ENCODE peak calls at places on chromosomes 13 and 19, in six cellular contexts. G is GM23248, Z is PC-3, K is hepatocyte, I is SK-N-SH, N is PC-9. J is an unnamed sample. For H3K9me2, the result is how much of the 10 kb centered on the place peaks cover.

GRCh38 chr19:54162241-54162805 is 2.8 kb upstream of the LENG1 start:
- DNase-seq in N (peak), G (peak), K (peak), Z (peak), I (peak), J (peak)

GRCh38 chr13:101773062-101773461 is 320.6 kb downstream of the ITGBL1 start:
- DNase-seq in I (peak), K (no peak), G (peak), N (no peak), Z (no peak), J (no peak)

GRCh38 chr19:35345671-35346111 is 2.0 kb upstream of the FFAR1 start:
- DNase-seq in Z (no peak), G (no peak), K (no peak), N (no peak), I (no peak), J (no peak)

GRCh38 chr13:49495783-49496762 is at the start of gene PHF11:
- DNase-seq in N (peak), I (peak), K (peak), Z (peak), G (peak), J (peak)

GRCh38 chr19:21474671-21475181 is 30.7 kb upstream of the ZNF429 start:
- DNase-seq in K (peak), G (peak), N (peak), I (peak), Z (no peak), J (peak)

GRCh38 chr19:52189745-52190678 is at the start of gene PPP2R1A:
- DNase-seq in Z (peak), K (peak), G (peak), N (peak), I (peak), J (peak)

GRCh38 chr19:33468361-33469170 is 53.0 kb downstream of the PEPD start:
- DNase-seq in I (no peak), G (no peak), Z (no peak), N (no peak), K (no peak), J (no peak)

GRCh38 chr13:47408546-47409319 is 511.9 kb upstream of the HTR2A start:
- DNase-seq in I (no peak), N (no peak), Z (peak), K (no peak), G (no peak), J (no peak)

GRCh38 chr13:88005188-88005587 is 334.0 kb downstream of the SLITRK5 start:
- DNase-seq in Z (peak), G (peak), N (no peak), K (no peak), I (no peak), J (no peak)

GRCh38 chr19:49716154-49716553 is 25.2 kb downstream of the CPT1C start:
- DNase-seq in I (no peak), Z (no peak), K (no peak), N (no peak), G (no peak), J (no peak)

GRCh38 chr13:111853766-111854165 is 213.2 kb upstream of the SOX1 start:
- DNase-seq in N (no peak), K (no peak), Z (no peak), G (no peak), I (no peak), J (no peak)

GRCh38 chr13:110311721-110312668 is 4.9 kb downstream of the COL4A2 start:
- DNase-seq in Z (no peak), I (no peak), G (no peak), N (no peak), K (no peak), J (no peak)

GRCh38 chr19:43433689-43434088 is 19.0 kb downstream of the TEX101 start:
- DNase-seq in G (no peak), I (no peak), K (no peak), Z (no peak), N (no peak), J (no peak)

GRCh38 chr19:1590641-1591397 is 1.8 kb downstream of the MBD3 start:
- DNase-seq in N (no peak), K (peak), Z (no peak), I (peak), G (peak), J (peak)

GRCh38 chr19:47679251-47679900 is 33.8 kb upstream of the EHD2 start:
- DNase-seq in I (no peak), N (no peak), Z (no peak), G (no peak), K (no peak), J (no peak)

GRCh38 chr19:27705896-27706295 is 1507.1 kb downstream of the UQCRFS1 start:
- DNase-seq in N (no peak), G (no peak), I (no peak), K (no peak), Z (no peak), J (no peak)

GRCh38 chr13:74158028-74158427 is 23.8 kb upstream of the KLF12 start:
- DNase-seq in I (no peak), K (peak), Z (no peak), N (no peak), G (no peak), J (no peak)

DNA sequence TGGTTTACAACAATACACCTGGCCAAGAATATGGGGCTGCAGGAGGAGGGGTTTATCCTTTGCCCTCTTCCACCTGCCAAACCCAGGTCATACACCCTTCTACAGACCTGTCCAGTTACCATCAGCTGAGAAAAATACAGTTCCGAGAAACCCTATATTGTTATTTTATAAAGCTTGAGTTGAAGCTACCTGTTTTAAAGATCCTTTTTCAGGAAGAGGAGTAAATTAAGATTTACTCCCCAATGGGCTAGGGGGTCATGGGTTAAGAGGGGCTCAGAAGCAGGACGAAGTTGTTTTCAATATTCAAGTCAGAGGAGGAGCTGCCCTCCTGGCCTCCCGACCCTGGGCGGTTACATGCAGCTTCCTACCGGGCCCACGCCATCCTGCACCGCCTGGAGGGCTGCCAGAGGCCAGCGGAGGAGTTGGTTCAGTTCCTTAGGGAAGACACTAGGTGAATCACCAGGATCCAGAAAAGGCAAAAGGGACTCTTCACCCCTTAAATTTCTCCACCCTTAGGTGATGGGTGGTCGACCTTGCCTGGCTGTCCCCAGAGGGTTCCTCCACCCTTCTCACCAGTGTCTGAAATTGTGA is 1.3 kb downstream of the GJB2 start:
- DNase-seq in K (no peak), I (no peak), G (no peak), Z (peak), N (peak), J (peak)
- H3K27ac ChIP-seq in K (no peak), I (no peak), G (no peak), Z (peak), N (no peak), J (no peak)

GRCh38 chr19:40689339-40690049 is 957 bp downstream of the NUMBL start:
- DNase-seq in I (peak), K (no peak), Z (peak), G (peak), N (peak), J (peak)
- H3K9me2 ChIP-seq in I (under half), K (under half), Z (under half), G (under half), N (under half), J (under half)

GRCh38 chr19:56109216-56109615 is 11.9 kb downstream of the ZNF787 start:
- DNase-seq in I (no peak), Z (no peak), G (peak), N (no peak), K (no peak), J (no peak)

GRCh38 chr19:56110515-56111448 is 10.3 kb downstream of the ZNF787 start:
- DNase-seq in N (peak), K (peak), G (no peak), Z (no peak), I (peak), J (no peak)

GRCh38 chr19:56106993-56107392 is 14.1 kb downstream of the ZNF787 start:
- DNase-seq in Z (no peak), G (no peak), I (no peak), K (no peak), N (no peak), J (no peak)

GRCh38 chr19:56107626-56108351 is 13.3 kb downstream of the ZNF787 start:
- DNase-seq in N (no peak), Z (no peak), I (no peak), K (no peak), G (no peak), J (peak)

DNA sequence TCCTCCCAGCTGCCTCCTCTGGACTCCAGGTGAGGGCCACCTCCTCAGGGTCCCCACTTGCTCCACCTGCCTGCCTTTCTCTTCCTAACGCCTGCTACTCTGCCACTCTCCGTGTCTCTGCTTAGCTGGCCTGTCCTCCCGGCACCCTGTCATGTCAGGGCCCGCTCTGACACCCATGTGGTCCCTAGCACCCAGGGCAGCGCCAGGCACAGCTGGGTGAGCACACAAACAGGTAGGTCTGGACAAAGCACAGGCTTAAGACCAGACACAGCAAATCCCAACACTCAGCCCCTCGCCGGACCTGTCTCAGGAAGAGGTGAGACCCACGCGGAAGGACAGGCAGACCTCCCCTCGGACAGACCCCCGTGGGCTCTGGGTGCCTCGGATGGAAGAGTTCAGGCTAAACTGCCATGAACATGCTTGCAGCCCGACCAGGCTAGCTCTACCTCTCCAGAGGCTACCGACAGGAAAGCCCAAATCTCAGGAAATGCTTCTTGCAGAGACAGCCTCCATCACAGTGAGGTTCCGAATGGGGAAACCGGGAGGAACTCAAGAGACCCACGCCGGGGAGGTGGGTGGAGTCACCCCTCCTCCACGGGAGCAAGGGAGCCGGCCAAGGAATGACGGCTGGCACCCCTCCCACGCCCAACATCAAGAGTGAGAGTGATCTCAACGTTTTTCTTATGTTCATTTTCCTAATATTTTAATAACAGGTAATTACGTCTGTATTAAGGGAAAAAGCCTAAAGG is 12.5 kb downstream of the ZNF787 start:
- DNase-seq in K (peak), Z (no peak), I (no peak), N (no peak), G (peak), J (no peak)
- H3K27ac ChIP-seq in K (peak), Z (no peak), I (no peak), N (no peak), G (peak), J (peak)

GRCh38 chr19:3678188-3678587 is 22.1 kb downstream of the PIP5K1C start:
- DNase-seq in G (no peak), I (no peak), N (no peak), K (no peak), Z (no peak), J (no peak)
- H3K9me2 ChIP-seq in G (under half), I (under half), N (under half), K (under half), Z (under half), J (under half)

GRCh38 chr19:38803543-38803942 is 9.2 kb downstream of the LGALS4 start:
- DNase-seq in K (no peak), G (no peak), I (no peak), Z (no peak), N (no peak), J (no peak)
- H3K27ac ChIP-seq in K (no peak), G (no peak), I (no peak), Z (no peak), N (no peak), J (no peak)

GRCh38 chr13:45928196-45928595 is 76.6 kb upstream of the SIAH3 start:
- DNase-seq in N (no peak), K (no peak), Z (no peak), I (no peak), G (no peak), J (no peak)

GRCh38 chr13:45921337-45921736 is 69.8 kb upstream of the SIAH3 start:
- DNase-seq in G (no peak), N (no peak), Z (no peak), K (no peak), I (no peak), J (no peak)

GRCh38 chr13:45928843-45929242 is 77.3 kb upstream of the SIAH3 start:
- DNase-seq in Z (peak), I (no peak), K (no peak), G (no peak), N (no peak), J (no peak)

DNA sequence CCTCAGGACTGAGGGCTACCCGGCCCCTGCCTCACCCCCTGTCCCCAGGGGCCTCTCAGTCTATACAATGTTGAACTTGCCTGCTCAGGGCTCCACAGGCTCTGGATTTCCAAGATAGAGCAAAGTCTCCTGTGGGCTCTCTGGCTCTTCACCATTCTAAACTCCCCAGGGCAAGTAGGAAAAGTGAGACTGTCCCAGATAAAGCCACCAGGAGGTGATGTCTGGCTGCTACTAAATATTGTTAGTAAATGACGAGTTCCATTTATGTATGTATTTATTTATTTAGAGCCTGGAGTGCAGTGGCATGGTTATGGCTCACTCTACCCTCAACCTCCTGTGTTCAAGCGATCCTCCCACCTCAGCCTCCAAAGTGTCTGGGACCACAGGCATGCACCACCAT is 73.6 kb upstream of the SIAH3 start:
- DNase-seq in I (no peak), Z (peak), K (no peak), G (peak), N (no peak), J (peak)
- H3K9me2 ChIP-seq in I (under half), Z (under half), K (under half), G (under half), N (under half), J (under half)

GRCh38 chr13:90801621-90802020 is 545.9 kb upstream of the MIR17HG start:
- DNase-seq in Z (no peak), I (no peak), N (no peak), G (no peak), K (no peak), J (no peak)

GRCh38 chr13:90803210-90803609 is 544.3 kb upstream of the MIR17HG start:
- DNase-seq in G (no peak), Z (no peak), I (no peak), N (no peak), K (no peak), J (no peak)

GRCh38 chr13:90797335-90797734 is 550.2 kb upstream of the MIR17HG start:
- DNase-seq in N (no peak), G (no peak), Z (peak), K (no peak), I (no peak), J (no peak)

GRCh38 chr13:90800082-90800746 is 547.3 kb upstream of the MIR17HG start:
- DNase-seq in Z (no peak), I (peak), N (no peak), G (no peak), K (peak), J (no peak)
- H3K27ac ChIP-seq in Z (no peak), I (no peak), N (no peak), G (no peak), K (no peak), J (no peak)

GRCh38 chr13:105634059-105634458 is 901.4 kb downstream of the EFNB2 start:
- DNase-seq in N (no peak), G (no peak), K (no peak), Z (peak), I (no peak), J (no peak)

GRCh38 chr13:105627270-105627669 is 908.2 kb downstream of the EFNB2 start:
- DNase-seq in K (no peak), G (no peak), Z (peak), N (no peak), I (no peak), J (no peak)

DNA sequence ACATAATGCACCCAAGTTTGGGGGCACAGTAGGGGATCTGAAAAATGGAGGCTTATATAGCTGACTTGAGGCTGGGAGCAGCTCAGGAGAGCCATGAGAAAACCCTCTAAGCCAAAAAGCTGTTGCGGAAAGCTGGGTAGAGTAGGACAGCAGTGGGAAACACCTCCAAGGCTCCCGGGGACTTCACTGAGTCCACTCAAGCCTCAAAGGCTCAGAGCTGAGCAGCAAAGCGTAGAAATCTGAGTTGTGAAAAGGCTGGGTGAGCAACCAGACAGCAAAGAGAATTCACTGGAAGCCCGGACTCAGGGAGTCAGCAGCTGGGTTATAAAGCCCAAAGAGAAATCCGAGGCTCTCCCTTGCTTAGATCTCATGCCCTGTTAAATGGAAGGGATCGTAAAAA is 905.1 kb downstream of the EFNB2 start:
- DNase-seq in I (no peak), K (no peak), Z (no peak), N (no peak), G (no peak), J (no peak)
- H3K9me2 ChIP-seq in I (under half), K (under half), Z (under half), N (under half), G (under half), J (under half)